ENCODE peak calls at places on chromosomes 11 and 22, in ten cellular contexts. T is heart left ventricle, U is lower lobe of right lung, Y is H9, L is thoracic aorta, X is A549, S is HCT116, H is left ventricle myocardium inferior, E is ovary, R is right cardiac atrium. V is an unnamed sample. For H3K9me3, the result is how much of the 10 kb centered on the place peaks cover.

GRCh38 chr11:119108151-119108856 is 1.2 kb downstream of the C2CD2L start:
- DNase-seq in E (no peak), U (peak), L (no peak), S (no peak), X (no peak), T (no peak), H (no peak), R (no peak), Y (peak), V (no peak)

GRCh38 chr11:113350646-113351045 is 36.3 kb downstream of the TTC12 start:
- DNase-seq in S (no peak), R (no peak), Y (no peak), X (no peak), L (no peak), H (no peak), T (no peak), E (no peak), U (no peak), V (no peak)

GRCh38 chr11:79437981-79438630 is 2.7 kb downstream of the TENM4 start:
- DNase-seq in H (no peak), R (no peak), E (peak), L (no peak), T (no peak), X (no peak), U (no peak), Y (peak), S (no peak), V (no peak)

GRCh38 chr11:128523616-128524015 is 63.7 kb downstream of the ETS1 start:
- DNase-seq in L (no peak), S (no peak), H (no peak), X (no peak), R (no peak), U (no peak), E (no peak), Y (no peak), T (no peak), V (no peak)

GRCh38 chr22:18012528-18012927 is 11.8 kb downstream of the MICAL3 start:
- DNase-seq in T (no peak), E (no peak), X (no peak), Y (no peak), L (no peak), H (no peak), R (no peak), S (no peak), U (no peak), V (no peak)

GRCh38 chr11:19060629-19061028 is at the start of gene MRGPRX2:
- DNase-seq in T (no peak), U (no peak), Y (no peak), S (no peak), E (no peak), L (no peak), R (no peak), H (no peak), X (no peak), V (no peak)

GRCh38 chr11:19676508-19677379 is 35.9 kb upstream of the NAV2 start:
- DNase-seq in X (no peak), T (no peak), S (no peak), H (no peak), U (no peak), Y (no peak), L (no peak), R (peak), E (no peak), V (no peak)

GRCh38 chr11:57567210-57567511 is 311 bp downstream of the UBE2L6 start:
- DNase-seq in X (no peak), Y (no peak), E (no peak), T (no peak), H (no peak), S (no peak), U (no peak), R (no peak), L (no peak), V (peak)

GRCh38 chr11:128709402-128709801 is 15.5 kb downstream of the FLI1 start:
- DNase-seq in R (no peak), X (no peak), H (no peak), L (no peak), T (no peak), S (no peak), U (no peak), E (no peak), Y (no peak), V (no peak)

GRCh38 chr22:45686842-45687241 is 15.2 kb downstream of the ATXN10 start:
- DNase-seq in E (no peak), X (no peak), H (no peak), L (no peak), U (no peak), T (no peak), R (no peak), S (no peak), Y (no peak), V (no peak)

GRCh38 chr11:46697303-46697702 is 3.1 kb downstream of the ARHGAP1 start:
- DNase-seq in T (no peak), H (peak), Y (no peak), U (no peak), S (no peak), X (no peak), R (no peak), L (no peak), E (no peak), V (no peak)

GRCh38 chr11:46696212-46696558 is 4.2 kb downstream of the ARHGAP1 start:
- DNase-seq in R (peak), L (no peak), Y (no peak), T (peak), H (peak), E (no peak), U (no peak), X (no peak), S (no peak), V (no peak)

GRCh38 chr11:46695345-46696211 is 4.8 kb downstream of the ARHGAP1 start:
- DNase-seq in H (no peak), U (no peak), E (no peak), S (no peak), R (no peak), X (no peak), Y (no peak), T (no peak), L (no peak), V (no peak)

GRCh38 chr11:46698597-46698996 is 1.8 kb downstream of the ARHGAP1 start:
- DNase-seq in H (no peak), Y (no peak), E (no peak), L (no peak), T (no peak), R (no peak), U (no peak), S (no peak), X (no peak), V (no peak)

DNA sequence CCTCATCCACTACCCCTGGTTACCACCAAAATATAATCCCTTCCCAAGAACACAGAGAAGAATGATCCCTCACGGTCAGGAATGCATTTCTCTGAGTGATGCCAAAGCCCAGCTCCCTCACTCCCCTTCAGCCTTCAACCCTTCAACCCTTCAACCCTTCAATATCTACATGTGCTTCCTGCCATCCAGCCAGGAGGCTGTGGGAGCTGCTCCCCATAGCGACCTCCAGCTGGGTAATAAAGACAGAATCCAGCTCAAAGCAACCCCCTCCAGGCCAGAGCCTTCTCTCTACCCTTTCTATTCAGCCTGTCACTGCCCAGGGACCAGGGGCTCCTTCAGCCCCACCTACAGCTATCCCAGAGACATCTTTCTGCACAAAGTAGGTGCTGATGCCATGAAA is 2.7 kb downstream of the ARHGAP1 start:
- DNase-seq in L (no peak), T (no peak), U (no peak), S (no peak), Y (no peak), H (no peak), R (no peak), E (no peak), X (no peak), V (no peak)
- H3K27ac ChIP-seq in L (peak), T (peak), U (no peak), S (no peak), Y (no peak), H (peak), R (peak), E (no peak), X (no peak), V (no peak)

DNA sequence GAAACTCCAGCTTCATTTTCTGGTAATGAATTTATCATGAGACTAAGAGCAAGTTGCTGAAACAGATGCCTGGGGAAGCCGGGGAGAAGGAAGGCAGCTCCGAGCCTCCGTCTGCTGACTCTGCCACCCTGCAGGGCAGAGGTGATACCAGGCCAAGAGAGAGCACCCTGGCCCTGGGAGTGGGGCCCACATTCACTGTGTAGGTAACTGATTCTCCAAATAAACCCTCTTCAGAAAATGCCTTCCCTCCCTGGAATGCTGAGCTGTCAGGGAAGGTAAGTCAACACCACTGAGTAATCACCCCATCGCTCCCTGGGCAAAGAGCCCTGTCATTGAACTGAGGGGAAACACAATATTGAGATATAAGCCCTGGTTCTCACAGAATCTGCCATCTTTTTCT is 147.7 kb downstream of the SPATA19 start:
- DNase-seq in L (no peak), X (no peak), U (no peak), R (no peak), S (no peak), Y (peak), T (no peak), E (no peak), H (no peak), V (no peak)
- H3K9me3 ChIP-seq in L (under half), X (under half), U (under half), R (under half), S (under half), Y (under half), T (under half), E (under half), H (under half), V (under half)

GRCh38 chr22:30298005-30298701 is 8.8 kb upstream of the CASTOR1 start:
- DNase-seq in L (no peak), E (no peak), Y (no peak), H (no peak), U (peak), S (no peak), R (no peak), T (no peak), X (no peak), V (no peak)
- H3K27ac ChIP-seq in L (no peak), E (no peak), Y (no peak), H (peak), U (peak), S (peak), R (no peak), T (no peak), X (no peak), V (peak)

GRCh38 chr11:2651826-2652237 is 48.0 kb downstream of the KCNQ1OT1 start:
- DNase-seq in R (no peak), H (peak), Y (no peak), S (no peak), E (no peak), U (no peak), X (no peak), L (no peak), T (no peak), V (no peak)
- H3K9me3 ChIP-seq in R (under half), H (half or more), Y (half or more), S (under half), E (under half), U (under half), X (half or more), L (half or more), T (half or more), V (under half)

GRCh38 chr22:35301370-35301874 is 1.7 kb downstream of the TOM1 start:
- DNase-seq in R (peak), L (no peak), X (peak), H (no peak), U (peak), Y (no peak), T (no peak), E (no peak), S (no peak), V (no peak)

GRCh38 chr22:35305525-35306070 is 5.9 kb downstream of the TOM1 start:
- DNase-seq in S (no peak), H (no peak), L (no peak), Y (no peak), R (no peak), U (no peak), E (no peak), X (no peak), T (no peak), V (no peak)

GRCh38 chr22:35306350-35306967 is 6.8 kb downstream of the TOM1 start:
- DNase-seq in X (no peak), H (no peak), T (no peak), L (no peak), Y (no peak), S (no peak), U (no peak), R (no peak), E (no peak), V (no peak)

GRCh38 chr22:35299717-35300497 is at the start of gene TOM1:
- DNase-seq in X (peak), Y (peak), R (peak), E (peak), L (peak), H (peak), S (peak), U (peak), T (peak), V (peak)

DNA sequence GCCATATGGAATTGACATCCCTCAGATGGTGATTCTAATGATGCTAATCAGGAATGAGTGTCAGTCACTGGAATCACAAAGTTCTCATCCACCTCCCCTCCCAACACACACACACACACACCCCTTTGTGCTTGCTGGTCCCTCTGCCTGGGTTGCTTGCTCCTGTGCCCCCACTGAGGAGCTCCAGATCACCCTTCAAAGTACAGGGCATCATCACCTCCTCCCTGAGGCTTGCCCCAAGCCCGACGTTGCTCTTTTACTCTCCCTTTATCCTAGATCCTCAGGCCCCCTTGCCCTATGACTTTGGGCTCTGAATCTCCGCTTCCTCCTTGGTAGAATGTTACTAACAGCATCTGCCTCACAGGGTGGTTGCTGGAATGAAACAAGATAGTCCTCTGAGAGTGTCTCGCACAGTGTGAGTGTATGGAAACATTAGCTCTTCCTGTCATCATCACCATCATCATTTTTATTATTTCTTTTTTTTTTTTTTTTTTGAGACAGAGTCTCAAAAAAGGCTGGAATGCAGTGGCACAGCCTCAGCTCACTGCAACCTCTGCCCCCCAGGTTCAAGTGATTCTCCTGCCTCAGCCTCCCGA is 3.4 kb downstream of the TOM1 start:
- DNase-seq in L (no peak), U (no peak), H (no peak), R (no peak), Y (no peak), X (no peak), T (no peak), S (no peak), E (no peak), V (no peak)
- H3K27ac ChIP-seq in L (no peak), U (no peak), H (peak), R (peak), Y (no peak), X (peak), T (no peak), S (no peak), E (no peak), V (no peak)

DNA sequence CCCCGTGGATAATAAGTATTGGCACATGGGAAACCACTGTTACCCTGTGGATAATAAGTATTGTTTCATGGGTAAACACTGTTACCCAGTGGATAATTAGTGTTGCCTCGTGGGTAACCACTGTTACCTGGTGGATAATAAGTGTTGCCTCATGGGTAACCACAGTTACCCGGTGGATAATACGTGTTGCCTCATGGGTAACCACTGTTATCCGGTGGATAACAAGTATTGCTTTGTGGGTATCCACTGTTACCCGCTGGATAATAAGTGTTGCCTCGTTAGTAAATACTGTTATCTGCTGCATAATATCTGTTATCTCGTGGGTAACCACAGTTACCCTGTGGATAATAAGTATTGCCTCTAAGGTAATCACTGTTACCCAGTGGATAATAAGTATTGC is 25.5 kb upstream of the NXPE4 start:
- DNase-seq in L (no peak), U (no peak), Y (no peak), E (no peak), R (no peak), T (no peak), X (no peak), S (no peak), H (no peak), V (no peak)
- H3K9me3 ChIP-seq in L (under half), U (under half), Y (under half), E (under half), R (under half), T (under half), X (under half), S (under half), H (under half), V (under half)

DNA sequence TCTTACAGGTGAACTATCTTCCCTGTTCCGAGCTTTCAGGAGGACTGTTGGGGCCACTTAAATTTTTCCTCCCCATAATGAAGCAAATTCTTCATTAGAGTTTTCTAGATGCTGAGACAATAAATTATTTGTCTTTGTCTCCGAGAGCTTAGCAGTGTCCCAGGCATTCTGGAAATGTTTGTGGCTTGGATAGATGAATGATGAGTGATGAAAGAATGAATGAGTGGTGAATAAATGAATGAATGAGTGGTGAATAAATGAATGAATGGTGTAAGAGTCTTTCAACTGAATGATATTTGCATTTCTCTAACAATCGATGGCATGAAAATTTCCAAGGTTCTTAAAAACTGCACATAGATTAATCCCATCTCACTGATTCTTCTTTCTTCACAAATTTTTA is 52.8 kb downstream of the AHNAK start:
- DNase-seq in S (no peak), H (no peak), T (no peak), R (no peak), L (no peak), Y (no peak), X (no peak), E (no peak), U (no peak), V (no peak)
- H3K27ac ChIP-seq in S (no peak), H (no peak), T (no peak), R (no peak), L (no peak), Y (no peak), X (no peak), E (no peak), U (no peak), V (no peak)